ENCODE peak calls at places on chromosomes 3 and 15, in eight cellular contexts. One of them, this sample, is unnamed.

GRCh38 chr3:51389423-51390183 is 1.5 kb upstream of the RBM15B start:
- DNase-seq in cardiac muscle cell: peak
- DNase-seq in amniotic stem cell: no peak
- DNase-seq in dorsolateral prefrontal cortex: peak
- DNase-seq in right cardiac atrium: peak
- DNase-seq in activated CD8-positive, alpha-beta memory T cell treated with anti-CD3 and anti-CD28 coated beads, Interleukin-2, amount 50 U/mL, for 4 hours: peak
- DNase-seq in GM10248: peak
- DNase-seq in coronary artery: peak
- DNase-seq in this sample: peak

GRCh38 chr3:8324727-8325126 is 176.9 kb upstream of the LMCD1 start:
- DNase-seq in cardiac muscle cell: peak
- DNase-seq in amniotic stem cell: no peak
- DNase-seq in dorsolateral prefrontal cortex: peak
- DNase-seq in right cardiac atrium: peak
- DNase-seq in activated CD8-positive, alpha-beta memory T cell treated with anti-CD3 and anti-CD28 coated beads, Interleukin-2, amount 50 U/mL, for 4 hours: peak
- DNase-seq in GM10248: peak
- DNase-seq in coronary artery: no peak
- DNase-seq in this sample: no peak

GRCh38 chr15:57591822-57592367 is at the start of gene MYZAP:
- DNase-seq in cardiac muscle cell: peak
- DNase-seq in amniotic stem cell: no peak
- DNase-seq in dorsolateral prefrontal cortex: no peak
- DNase-seq in right cardiac atrium: peak
- DNase-seq in activated CD8-positive, alpha-beta memory T cell treated with anti-CD3 and anti-CD28 coated beads, Interleukin-2, amount 50 U/mL, for 4 hours: no peak
- DNase-seq in GM10248: peak
- DNase-seq in coronary artery: no peak
- DNase-seq in this sample: no peak

GRCh38 chr15:43879386-43880355 is 52.9 kb downstream of the WDR76 start:
- DNase-seq in cardiac muscle cell: no peak
- DNase-seq in amniotic stem cell: no peak
- DNase-seq in dorsolateral prefrontal cortex: no peak
- DNase-seq in right cardiac atrium: no peak
- DNase-seq in activated CD8-positive, alpha-beta memory T cell treated with anti-CD3 and anti-CD28 coated beads, Interleukin-2, amount 50 U/mL, for 4 hours: no peak
- DNase-seq in GM10248: no peak
- DNase-seq in coronary artery: no peak
- DNase-seq in this sample: no peak

GRCh38 chr15:51162865-51163762 is 68.4 kb upstream of the TNFAIP8L3 start:
- DNase-seq in cardiac muscle cell: peak
- DNase-seq in amniotic stem cell: peak
- DNase-seq in dorsolateral prefrontal cortex: peak
- DNase-seq in right cardiac atrium: peak
- DNase-seq in activated CD8-positive, alpha-beta memory T cell treated with anti-CD3 and anti-CD28 coated beads, Interleukin-2, amount 50 U/mL, for 4 hours: peak
- DNase-seq in GM10248: peak
- DNase-seq in coronary artery: no peak
- DNase-seq in this sample: peak

GRCh38 chr3:32719335-32719734 is 34.3 kb downstream of the CNOT10 start:
- DNase-seq in cardiac muscle cell: no peak
- DNase-seq in amniotic stem cell: no peak
- DNase-seq in dorsolateral prefrontal cortex: no peak
- DNase-seq in right cardiac atrium: no peak
- DNase-seq in activated CD8-positive, alpha-beta memory T cell treated with anti-CD3 and anti-CD28 coated beads, Interleukin-2, amount 50 U/mL, for 4 hours: no peak
- DNase-seq in GM10248: no peak
- DNase-seq in coronary artery: no peak
- DNase-seq in this sample: no peak

GRCh38 chr3:127788436-127788835 is 33.9 kb downstream of the MGLL start:
- DNase-seq in cardiac muscle cell: no peak
- DNase-seq in amniotic stem cell: no peak
- DNase-seq in dorsolateral prefrontal cortex: no peak
- DNase-seq in right cardiac atrium: no peak
- DNase-seq in activated CD8-positive, alpha-beta memory T cell treated with anti-CD3 and anti-CD28 coated beads, Interleukin-2, amount 50 U/mL, for 4 hours: no peak
- DNase-seq in GM10248: no peak
- DNase-seq in coronary artery: no peak
- DNase-seq in this sample: no peak

GRCh38 chr3:37174532-37175126 is at the start of gene LRRFIP2:
- DNase-seq in cardiac muscle cell: peak
- DNase-seq in amniotic stem cell: no peak
- DNase-seq in dorsolateral prefrontal cortex: no peak
- DNase-seq in right cardiac atrium: no peak
- DNase-seq in activated CD8-positive, alpha-beta memory T cell treated with anti-CD3 and anti-CD28 coated beads, Interleukin-2, amount 50 U/mL, for 4 hours: no peak
- DNase-seq in GM10248: peak
- DNase-seq in coronary artery: no peak
- DNase-seq in this sample: no peak

GRCh38 chr3:143594217-143594616 is 254.1 kb downstream of the SLC9A9 start:
- DNase-seq in cardiac muscle cell: no peak
- DNase-seq in amniotic stem cell: no peak
- DNase-seq in dorsolateral prefrontal cortex: no peak
- DNase-seq in right cardiac atrium: no peak
- DNase-seq in activated CD8-positive, alpha-beta memory T cell treated with anti-CD3 and anti-CD28 coated beads, Interleukin-2, amount 50 U/mL, for 4 hours: no peak
- DNase-seq in GM10248: no peak
- DNase-seq in coronary artery: no peak
- DNase-seq in this sample: no peak

GRCh38 chr15:99708563-99708962 is 24.7 kb downstream of the LYSMD4 start:
- DNase-seq in cardiac muscle cell: peak
- DNase-seq in amniotic stem cell: peak
- DNase-seq in dorsolateral prefrontal cortex: no peak
- DNase-seq in right cardiac atrium: peak
- DNase-seq in activated CD8-positive, alpha-beta memory T cell treated with anti-CD3 and anti-CD28 coated beads, Interleukin-2, amount 50 U/mL, for 4 hours: no peak
- DNase-seq in GM10248: no peak
- DNase-seq in coronary artery: peak
- DNase-seq in this sample: no peak

GRCh38 chr3:149703474-149703873 is 45.6 kb upstream of the WWTR1 start:
- DNase-seq in cardiac muscle cell: peak
- DNase-seq in amniotic stem cell: no peak
- DNase-seq in dorsolateral prefrontal cortex: no peak
- DNase-seq in right cardiac atrium: no peak
- DNase-seq in activated CD8-positive, alpha-beta memory T cell treated with anti-CD3 and anti-CD28 coated beads, Interleukin-2, amount 50 U/mL, for 4 hours: no peak
- DNase-seq in GM10248: no peak
- DNase-seq in coronary artery: no peak
- DNase-seq in this sample: no peak

GRCh38 chr3:63934041-63934440 is 21.9 kb upstream of the SCAANT1 start:
- DNase-seq in cardiac muscle cell: peak
- DNase-seq in amniotic stem cell: no peak
- DNase-seq in dorsolateral prefrontal cortex: no peak
- DNase-seq in right cardiac atrium: no peak
- DNase-seq in activated CD8-positive, alpha-beta memory T cell treated with anti-CD3 and anti-CD28 coated beads, Interleukin-2, amount 50 U/mL, for 4 hours: no peak
- DNase-seq in GM10248: no peak
- DNase-seq in coronary artery: no peak
- DNase-seq in this sample: no peak

GRCh38 chr15:50059883-50060282 is 59.1 kb downstream of the ATP8B4 start:
- DNase-seq in cardiac muscle cell: no peak
- DNase-seq in amniotic stem cell: no peak
- DNase-seq in dorsolateral prefrontal cortex: no peak
- DNase-seq in right cardiac atrium: no peak
- DNase-seq in activated CD8-positive, alpha-beta memory T cell treated with anti-CD3 and anti-CD28 coated beads, Interleukin-2, amount 50 U/mL, for 4 hours: no peak
- DNase-seq in GM10248: no peak
- DNase-seq in coronary artery: no peak
- DNase-seq in this sample: no peak

GRCh38 chr3:106745344-106746168 is 631.7 kb upstream of the CCDC54 start:
- DNase-seq in cardiac muscle cell: peak
- DNase-seq in amniotic stem cell: no peak
- DNase-seq in dorsolateral prefrontal cortex: no peak
- DNase-seq in right cardiac atrium: no peak
- DNase-seq in activated CD8-positive, alpha-beta memory T cell treated with anti-CD3 and anti-CD28 coated beads, Interleukin-2, amount 50 U/mL, for 4 hours: no peak
- DNase-seq in GM10248: no peak
- DNase-seq in coronary artery: no peak
- DNase-seq in this sample: no peak

GRCh38 chr15:64583519-64583918 is 123.1 kb downstream of the ZNF609 start:
- DNase-seq in cardiac muscle cell: no peak
- DNase-seq in amniotic stem cell: no peak
- DNase-seq in dorsolateral prefrontal cortex: no peak
- DNase-seq in right cardiac atrium: no peak
- DNase-seq in activated CD8-positive, alpha-beta memory T cell treated with anti-CD3 and anti-CD28 coated beads, Interleukin-2, amount 50 U/mL, for 4 hours: no peak
- DNase-seq in GM10248: no peak
- DNase-seq in coronary artery: no peak
- DNase-seq in this sample: no peak

GRCh38 chr3:14455571-14456317 is 53.3 kb downstream of the SLC6A6 start:
- DNase-seq in cardiac muscle cell: no peak
- DNase-seq in amniotic stem cell: no peak
- DNase-seq in dorsolateral prefrontal cortex: no peak
- DNase-seq in right cardiac atrium: no peak
- DNase-seq in activated CD8-positive, alpha-beta memory T cell treated with anti-CD3 and anti-CD28 coated beads, Interleukin-2, amount 50 U/mL, for 4 hours: no peak
- DNase-seq in GM10248: no peak
- DNase-seq in coronary artery: no peak
- DNase-seq in this sample: no peak

GRCh38 chr15:77481670-77482069 is 61.0 kb downstream of the HMG20A start:
- DNase-seq in cardiac muscle cell: peak
- DNase-seq in amniotic stem cell: no peak
- DNase-seq in dorsolateral prefrontal cortex: no peak
- DNase-seq in right cardiac atrium: no peak
- DNase-seq in activated CD8-positive, alpha-beta memory T cell treated with anti-CD3 and anti-CD28 coated beads, Interleukin-2, amount 50 U/mL, for 4 hours: no peak
- DNase-seq in GM10248: no peak
- DNase-seq in coronary artery: no peak
- DNase-seq in this sample: no peak

GRCh38 chr3:106691476-106691875 is 685.8 kb upstream of the CCDC54 start:
- DNase-seq in cardiac muscle cell: no peak
- DNase-seq in amniotic stem cell: no peak
- DNase-seq in dorsolateral prefrontal cortex: no peak
- DNase-seq in right cardiac atrium: no peak
- DNase-seq in activated CD8-positive, alpha-beta memory T cell treated with anti-CD3 and anti-CD28 coated beads, Interleukin-2, amount 50 U/mL, for 4 hours: no peak
- DNase-seq in GM10248: no peak
- DNase-seq in coronary artery: no peak
- DNase-seq in this sample: no peak

GRCh38 chr3:12934431-12934830 is 93.1 kb upstream of the RPL32 start:
- DNase-seq in cardiac muscle cell: peak
- DNase-seq in amniotic stem cell: no peak
- DNase-seq in dorsolateral prefrontal cortex: no peak
- DNase-seq in right cardiac atrium: peak
- DNase-seq in activated CD8-positive, alpha-beta memory T cell treated with anti-CD3 and anti-CD28 coated beads, Interleukin-2, amount 50 U/mL, for 4 hours: no peak
- DNase-seq in GM10248: no peak
- DNase-seq in coronary artery: peak
- DNase-seq in this sample: peak